ENCODE peak calls at places on chromosomes 1 and 21, in seven cellular contexts. One of them, this sample, is unnamed.

GRCh38 chr1:155882766-155883165 is 23.4 kb downstream of the SYT11 start:
- DNase-seq in right cardiac atrium: no peak
- DNase-seq in pancreas: no peak
- DNase-seq in neural progenitor cell: no peak
- DNase-seq in effector memory CD4-positive, alpha-beta T cell: no peak
- DNase-seq in fibroblast of lung: no peak
- DNase-seq in mesendoderm: no peak
- DNase-seq in this sample: no peak

GRCh38 chr1:217133958-217134856 is 411.0 kb upstream of the ESRRG start:
- DNase-seq in right cardiac atrium: no peak
- DNase-seq in pancreas: no peak
- DNase-seq in neural progenitor cell: peak
- DNase-seq in effector memory CD4-positive, alpha-beta T cell: no peak
- DNase-seq in fibroblast of lung: peak
- DNase-seq in mesendoderm: peak
- DNase-seq in this sample: no peak

GRCh38 chr1:170929835-170930554 is 5.3 kb upstream of the MROH9 start:
- DNase-seq in right cardiac atrium: no peak
- DNase-seq in pancreas: peak
- DNase-seq in neural progenitor cell: peak
- DNase-seq in effector memory CD4-positive, alpha-beta T cell: no peak
- DNase-seq in fibroblast of lung: peak
- DNase-seq in mesendoderm: peak
- DNase-seq in this sample: no peak

GRCh38 chr1:59703226-59703917 is 111.4 kb upstream of the HOOK1 start:
- DNase-seq in right cardiac atrium: no peak
- DNase-seq in pancreas: no peak
- DNase-seq in neural progenitor cell: no peak
- DNase-seq in effector memory CD4-positive, alpha-beta T cell: no peak
- DNase-seq in fibroblast of lung: peak
- DNase-seq in mesendoderm: no peak
- DNase-seq in this sample: no peak

GRCh38 chr1:206963119-206963712 is 7.0 kb downstream of the FCAMR start:
- DNase-seq in right cardiac atrium: no peak
- DNase-seq in pancreas: no peak
- DNase-seq in neural progenitor cell: no peak
- DNase-seq in effector memory CD4-positive, alpha-beta T cell: no peak
- DNase-seq in fibroblast of lung: peak
- DNase-seq in mesendoderm: no peak
- DNase-seq in this sample: no peak

GRCh38 chr1:198121058-198121829 is 35.6 kb upstream of the NEK7 start:
- DNase-seq in right cardiac atrium: peak
- DNase-seq in pancreas: no peak
- DNase-seq in neural progenitor cell: no peak
- DNase-seq in effector memory CD4-positive, alpha-beta T cell: no peak
- DNase-seq in fibroblast of lung: peak
- DNase-seq in mesendoderm: peak
- DNase-seq in this sample: no peak

GRCh38 chr1:147541672-147542548 is 609 bp downstream of the BCL9 start:
- DNase-seq in right cardiac atrium: peak
- DNase-seq in pancreas: peak
- DNase-seq in neural progenitor cell: peak
- DNase-seq in effector memory CD4-positive, alpha-beta T cell: no peak
- DNase-seq in fibroblast of lung: peak
- DNase-seq in mesendoderm: peak
- DNase-seq in this sample: peak

GRCh38 chr1:221939598-221939997 is 197.7 kb upstream of the DUSP10 start:
- DNase-seq in right cardiac atrium: no peak
- DNase-seq in pancreas: no peak
- DNase-seq in neural progenitor cell: no peak
- DNase-seq in effector memory CD4-positive, alpha-beta T cell: no peak
- DNase-seq in fibroblast of lung: no peak
- DNase-seq in mesendoderm: no peak
- DNase-seq in this sample: no peak

GRCh38 chr1:59146651-59147358 is 150.1 kb upstream of the FGGY start:
- DNase-seq in right cardiac atrium: peak
- DNase-seq in pancreas: peak
- DNase-seq in neural progenitor cell: peak
- DNase-seq in effector memory CD4-positive, alpha-beta T cell: peak
- DNase-seq in fibroblast of lung: peak
- DNase-seq in mesendoderm: peak
- DNase-seq in this sample: peak

GRCh38 chr1:42214447-42214871 is 49.9 kb upstream of the GUCA2A start:
- DNase-seq in right cardiac atrium: peak
- DNase-seq in pancreas: peak
- DNase-seq in neural progenitor cell: no peak
- DNase-seq in effector memory CD4-positive, alpha-beta T cell: no peak
- DNase-seq in fibroblast of lung: peak
- DNase-seq in mesendoderm: no peak
- DNase-seq in this sample: no peak

GRCh38 chr21:43937898-43938309 is 72.9 kb downstream of the AGPAT3 start:
- DNase-seq in right cardiac atrium: no peak
- DNase-seq in pancreas: no peak
- DNase-seq in neural progenitor cell: no peak
- DNase-seq in effector memory CD4-positive, alpha-beta T cell: no peak
- DNase-seq in fibroblast of lung: no peak
- DNase-seq in mesendoderm: no peak
- DNase-seq in this sample: no peak

GRCh38 chr1:188670837-188671236 is 1806.8 kb downstream of the BRINP3 start:
- DNase-seq in right cardiac atrium: no peak
- DNase-seq in pancreas: no peak
- DNase-seq in neural progenitor cell: no peak
- DNase-seq in effector memory CD4-positive, alpha-beta T cell: no peak
- DNase-seq in fibroblast of lung: no peak
- DNase-seq in mesendoderm: peak
- DNase-seq in this sample: no peak

GRCh38 chr1:156104065-156104810 is 10.3 kb upstream of the LMNA start:
- DNase-seq in right cardiac atrium: peak
- DNase-seq in pancreas: peak
- DNase-seq in neural progenitor cell: no peak
- DNase-seq in effector memory CD4-positive, alpha-beta T cell: peak
- DNase-seq in fibroblast of lung: peak
- DNase-seq in mesendoderm: peak
- DNase-seq in this sample: no peak

GRCh38 chr1:102239247-102239646 is 242.5 kb upstream of the OLFM3 start:
- DNase-seq in right cardiac atrium: no peak
- DNase-seq in pancreas: no peak
- DNase-seq in neural progenitor cell: no peak
- DNase-seq in effector memory CD4-positive, alpha-beta T cell: no peak
- DNase-seq in fibroblast of lung: no peak
- DNase-seq in mesendoderm: no peak
- DNase-seq in this sample: no peak

GRCh38 chr1:58773406-58773840 is 10.4 kb downstream of the JUN start:
- DNase-seq in right cardiac atrium: peak
- DNase-seq in pancreas: peak
- DNase-seq in neural progenitor cell: peak
- DNase-seq in effector memory CD4-positive, alpha-beta T cell: no peak
- DNase-seq in fibroblast of lung: peak
- DNase-seq in mesendoderm: no peak
- DNase-seq in this sample: no peak

GRCh38 chr1:109503935-109504334 is 5.6 kb downstream of the AMIGO1 start:
- DNase-seq in right cardiac atrium: no peak
- DNase-seq in pancreas: no peak
- DNase-seq in neural progenitor cell: no peak
- DNase-seq in effector memory CD4-positive, alpha-beta T cell: no peak
- DNase-seq in fibroblast of lung: no peak
- DNase-seq in mesendoderm: no peak
- DNase-seq in this sample: no peak

GRCh38 chr1:120133228-120133927 is 42.9 kb downstream of the SEC22B start:
- DNase-seq in right cardiac atrium: no peak
- DNase-seq in pancreas: no peak
- DNase-seq in neural progenitor cell: no peak
- DNase-seq in effector memory CD4-positive, alpha-beta T cell: no peak
- DNase-seq in fibroblast of lung: no peak
- DNase-seq in mesendoderm: no peak
- DNase-seq in this sample: no peak

GRCh38 chr21:23963454-23963853 is 1643.8 kb downstream of the MRPL39 start:
- DNase-seq in right cardiac atrium: no peak
- DNase-seq in pancreas: no peak
- DNase-seq in neural progenitor cell: no peak
- DNase-seq in effector memory CD4-positive, alpha-beta T cell: no peak
- DNase-seq in fibroblast of lung: no peak
- DNase-seq in mesendoderm: no peak
- DNase-seq in this sample: no peak

GRCh38 chr1:23793018-23793781 is 2.3 kb downstream of the LYPLA2 start:
- DNase-seq in right cardiac atrium: peak
- DNase-seq in pancreas: peak
- DNase-seq in neural progenitor cell: no peak
- DNase-seq in effector memory CD4-positive, alpha-beta T cell: peak
- DNase-seq in fibroblast of lung: peak
- DNase-seq in mesendoderm: peak
- DNase-seq in this sample: peak

GRCh38 chr1:198253668-198254067 is 96.9 kb downstream of the NEK7 start:
- DNase-seq in right cardiac atrium: no peak
- DNase-seq in pancreas: no peak
- DNase-seq in neural progenitor cell: peak
- DNase-seq in effector memory CD4-positive, alpha-beta T cell: no peak
- DNase-seq in fibroblast of lung: peak
- DNase-seq in mesendoderm: no peak
- DNase-seq in this sample: no peak

GRCh38 chr1:206631085-206631509 is 4.2 kb upstream of the DYRK3 start:
- DNase-seq in right cardiac atrium: peak
- DNase-seq in pancreas: peak
- DNase-seq in neural progenitor cell: peak
- DNase-seq in effector memory CD4-positive, alpha-beta T cell: no peak
- DNase-seq in fibroblast of lung: peak
- DNase-seq in mesendoderm: peak
- DNase-seq in this sample: peak

GRCh38 chr1:246891105-246891504 is 40.6 kb downstream of the AHCTF1 start:
- DNase-seq in right cardiac atrium: no peak
- DNase-seq in pancreas: no peak
- DNase-seq in neural progenitor cell: no peak
- DNase-seq in effector memory CD4-positive, alpha-beta T cell: no peak
- DNase-seq in fibroblast of lung: no peak
- DNase-seq in mesendoderm: no peak
- DNase-seq in this sample: no peak

GRCh38 chr21:45982256-45982757 is 737 bp downstream of the COL6A1 start:
- DNase-seq in right cardiac atrium: peak
- DNase-seq in pancreas: no peak
- DNase-seq in neural progenitor cell: peak
- DNase-seq in effector memory CD4-positive, alpha-beta T cell: no peak
- DNase-seq in fibroblast of lung: no peak
- DNase-seq in mesendoderm: no peak
- DNase-seq in this sample: no peak
- H3K27ac ChIP-seq in right cardiac atrium: no peak
- H3K27ac ChIP-seq in pancreas: no peak
- H3K27ac ChIP-seq in neural progenitor cell: no peak
- H3K27ac ChIP-seq in effector memory CD4-positive, alpha-beta T cell: no peak
- H3K27ac ChIP-seq in fibroblast of lung: peak
- H3K27ac ChIP-seq in mesendoderm: peak
- H3K27ac ChIP-seq in this sample: peak

GRCh38 chr1:54317084-54317483 is 89.1 kb downstream of the SSBP3 start:
- DNase-seq in right cardiac atrium: no peak
- DNase-seq in pancreas: no peak
- DNase-seq in neural progenitor cell: no peak
- DNase-seq in effector memory CD4-positive, alpha-beta T cell: no peak
- DNase-seq in fibroblast of lung: no peak
- DNase-seq in mesendoderm: no peak
- DNase-seq in this sample: no peak
- H3K4me3 ChIP-seq in right cardiac atrium: no peak
- H3K4me3 ChIP-seq in pancreas: no peak
- H3K4me3 ChIP-seq in neural progenitor cell: no peak
- H3K4me3 ChIP-seq in effector memory CD4-positive, alpha-beta T cell: no peak
- H3K4me3 ChIP-seq in fibroblast of lung: no peak
- H3K4me3 ChIP-seq in mesendoderm: no peak
- H3K4me3 ChIP-seq in this sample: no peak

DNA sequence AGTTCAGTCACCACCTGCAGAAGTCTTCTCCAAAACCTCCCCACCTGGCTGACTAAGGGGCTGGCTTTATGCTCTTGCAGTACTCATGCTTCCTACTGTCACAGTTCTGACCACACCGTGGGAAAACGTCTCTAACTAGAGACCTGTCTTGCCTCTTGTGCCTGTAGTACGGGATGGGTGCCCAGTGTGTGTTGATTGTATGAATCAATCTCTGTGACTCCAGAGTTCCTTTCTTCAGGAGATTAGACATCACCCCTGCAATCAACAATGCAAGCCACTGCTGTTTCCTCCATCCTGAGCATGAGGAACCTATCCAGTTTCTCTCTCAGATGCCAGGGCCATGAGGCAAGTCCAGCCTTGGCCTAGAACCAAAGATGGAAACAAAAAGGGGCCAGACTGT is 64.1 kb downstream of the LRRN2 start:
- DNase-seq in right cardiac atrium: no peak
- DNase-seq in pancreas: no peak
- DNase-seq in neural progenitor cell: no peak
- DNase-seq in effector memory CD4-positive, alpha-beta T cell: no peak
- DNase-seq in fibroblast of lung: no peak
- DNase-seq in mesendoderm: no peak
- DNase-seq in this sample: no peak
- H3K27ac ChIP-seq in right cardiac atrium: no peak
- H3K27ac ChIP-seq in pancreas: no peak
- H3K27ac ChIP-seq in neural progenitor cell: no peak
- H3K27ac ChIP-seq in effector memory CD4-positive, alpha-beta T cell: no peak
- H3K27ac ChIP-seq in fibroblast of lung: no peak
- H3K27ac ChIP-seq in mesendoderm: no peak
- H3K27ac ChIP-seq in this sample: no peak

GRCh38 chr1:15954316-15954715 is 21.6 kb downstream of the ZBTB17 start:
- DNase-seq in right cardiac atrium: no peak
- DNase-seq in pancreas: no peak
- DNase-seq in neural progenitor cell: no peak
- DNase-seq in effector memory CD4-positive, alpha-beta T cell: no peak
- DNase-seq in fibroblast of lung: no peak
- DNase-seq in mesendoderm: no peak
- DNase-seq in this sample: no peak
- H3K4me3 ChIP-seq in right cardiac atrium: no peak
- H3K4me3 ChIP-seq in pancreas: no peak
- H3K4me3 ChIP-seq in neural progenitor cell: no peak
- H3K4me3 ChIP-seq in effector memory CD4-positive, alpha-beta T cell: no peak
- H3K4me3 ChIP-seq in fibroblast of lung: no peak
- H3K4me3 ChIP-seq in mesendoderm: no peak
- H3K4me3 ChIP-seq in this sample: no peak

GRCh38 chr1:39258146-39258924 is 53.8 kb downstream of the MACF1 start:
- DNase-seq in right cardiac atrium: peak
- DNase-seq in pancreas: peak
- DNase-seq in neural progenitor cell: peak
- DNase-seq in effector memory CD4-positive, alpha-beta T cell: peak
- DNase-seq in fibroblast of lung: peak
- DNase-seq in mesendoderm: peak
- DNase-seq in this sample: peak

GRCh38 chr1:39250460-39251240 is 46.2 kb downstream of the MACF1 start:
- DNase-seq in right cardiac atrium: no peak
- DNase-seq in pancreas: no peak
- DNase-seq in neural progenitor cell: no peak
- DNase-seq in effector memory CD4-positive, alpha-beta T cell: no peak
- DNase-seq in fibroblast of lung: peak
- DNase-seq in mesendoderm: no peak
- DNase-seq in this sample: no peak

GRCh38 chr1:39258925-39259244 is 54.4 kb downstream of the MACF1 start:
- DNase-seq in right cardiac atrium: no peak
- DNase-seq in pancreas: no peak
- DNase-seq in neural progenitor cell: no peak
- DNase-seq in effector memory CD4-positive, alpha-beta T cell: no peak
- DNase-seq in fibroblast of lung: no peak
- DNase-seq in mesendoderm: no peak
- DNase-seq in this sample: no peak

DNA sequence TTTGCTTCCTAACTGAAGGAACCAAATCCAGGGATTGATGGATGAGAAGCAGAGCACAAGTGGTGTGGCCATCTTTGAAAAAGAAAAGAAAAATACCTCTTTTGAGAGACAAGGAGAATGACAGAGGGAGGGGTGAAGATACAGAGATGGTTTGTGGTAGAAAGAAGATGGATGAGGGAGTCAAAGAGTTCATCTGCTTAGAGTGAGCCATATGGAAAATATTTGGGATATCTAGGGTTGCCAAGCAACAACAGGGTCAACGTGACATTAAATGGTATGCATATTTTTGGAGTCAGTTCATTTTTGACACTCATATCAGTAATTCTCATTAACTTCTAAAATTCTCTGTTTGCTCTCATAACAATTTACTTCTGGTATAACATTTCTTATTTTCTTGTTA is 50.7 kb downstream of the MACF1 start:
- DNase-seq in right cardiac atrium: no peak
- DNase-seq in pancreas: no peak
- DNase-seq in neural progenitor cell: no peak
- DNase-seq in effector memory CD4-positive, alpha-beta T cell: no peak
- DNase-seq in fibroblast of lung: no peak
- DNase-seq in mesendoderm: no peak
- DNase-seq in this sample: no peak
- H3K27ac ChIP-seq in right cardiac atrium: no peak
- H3K27ac ChIP-seq in pancreas: no peak
- H3K27ac ChIP-seq in neural progenitor cell: no peak
- H3K27ac ChIP-seq in effector memory CD4-positive, alpha-beta T cell: peak
- H3K27ac ChIP-seq in fibroblast of lung: peak
- H3K27ac ChIP-seq in mesendoderm: no peak
- H3K27ac ChIP-seq in this sample: no peak

This sample was measured in dorsolateral prefrontal cortex.